ENCODE peak calls at places on chromosomes 13 and 19, in four cellular contexts. One of them, this sample, is unnamed.

GRCh38 chr13:45084515-45084914 is 35.8 kb upstream of the GTF2F2 start:
- DNase-seq in H9: no peak
- DNase-seq in neuronal stem cell: no peak
- DNase-seq in mesenchymal stem cell: no peak
- DNase-seq in this sample: no peak

GRCh38 chr13:96621634-96622033 is 372.6 kb downstream of the OXGR1 start:
- DNase-seq in mesenchymal stem cell: no peak
- DNase-seq in neuronal stem cell: no peak
- DNase-seq in H9: no peak
- DNase-seq in this sample: no peak

GRCh38 chr19:10797078-10797477 is 38.9 kb downstream of the TMED1 start:
- DNase-seq in neuronal stem cell: no peak
- DNase-seq in H9: no peak
- DNase-seq in mesenchymal stem cell: no peak
- DNase-seq in this sample: no peak

GRCh38 chr13:50025446-50025845 is 10.2 kb downstream of the KCNRG start:
- DNase-seq in mesenchymal stem cell: no peak
- DNase-seq in H9: no peak
- DNase-seq in neuronal stem cell: no peak
- DNase-seq in this sample: no peak

GRCh38 chr19:47549341-47549768 is 23.6 kb downstream of the ZNF541 start:
- DNase-seq in neuronal stem cell: no peak
- DNase-seq in H9: no peak
- DNase-seq in mesenchymal stem cell: no peak
- DNase-seq in this sample: no peak

GRCh38 chr19:42634409-42635232 is 39.9 kb upstream of the CEACAM8 start:
- DNase-seq in neuronal stem cell: no peak
- DNase-seq in H9: no peak
- DNase-seq in mesenchymal stem cell: no peak
- DNase-seq in this sample: peak

GRCh38 chr13:30042272-30042671 is 191.9 kb upstream of the UBL3 start:
- DNase-seq in H9: no peak
- DNase-seq in neuronal stem cell: no peak
- DNase-seq in mesenchymal stem cell: no peak
- DNase-seq in this sample: no peak

GRCh38 chr13:66391322-66391721 is 838.8 kb downstream of the PCDH9 start:
- DNase-seq in mesenchymal stem cell: no peak
- DNase-seq in H9: no peak
- DNase-seq in neuronal stem cell: no peak
- DNase-seq in this sample: no peak

GRCh38 chr19:58274771-58275199 is 4.0 kb upstream of the ZNF8 start:
- DNase-seq in neuronal stem cell: no peak
- DNase-seq in H9: no peak
- DNase-seq in mesenchymal stem cell: peak
- DNase-seq in this sample: no peak

GRCh38 chr19:16714702-16715294 is 4.8 kb upstream of the NWD1 start:
- DNase-seq in H9: peak
- DNase-seq in neuronal stem cell: peak
- DNase-seq in mesenchymal stem cell: peak
- DNase-seq in this sample: peak

GRCh38 chr19:47573076-47574026 is at the start of gene ZNF541:
- DNase-seq in mesenchymal stem cell: no peak
- DNase-seq in H9: no peak
- DNase-seq in neuronal stem cell: no peak
- DNase-seq in this sample: no peak

GRCh38 chr19:14440049-14440448 is 6.9 kb downstream of the PKN1 start:
- DNase-seq in mesenchymal stem cell: no peak
- DNase-seq in neuronal stem cell: no peak
- DNase-seq in H9: no peak
- DNase-seq in this sample: no peak

GRCh38 chr19:6236310-6237291 is 43.2 kb downstream of the MLLT1 start:
- DNase-seq in H9: no peak
- DNase-seq in mesenchymal stem cell: no peak
- DNase-seq in neuronal stem cell: no peak
- DNase-seq in this sample: no peak

GRCh38 chr13:26132756-26133155 is 80.9 kb upstream of the SHISA2 start:
- DNase-seq in neuronal stem cell: peak
- DNase-seq in mesenchymal stem cell: peak
- DNase-seq in H9: no peak
- DNase-seq in this sample: no peak

GRCh38 chr19:42114412-42114811 is 17.8 kb downstream of the POU2F2 start:
- DNase-seq in mesenchymal stem cell: peak
- DNase-seq in H9: peak
- DNase-seq in neuronal stem cell: no peak
- DNase-seq in this sample: no peak

GRCh38 chr13:88601949-88602348 is 930.8 kb downstream of the SLITRK5 start:
- DNase-seq in mesenchymal stem cell: peak
- DNase-seq in neuronal stem cell: no peak
- DNase-seq in H9: no peak
- DNase-seq in this sample: no peak

GRCh38 chr19:39430675-39431593 is 4.8 kb downstream of the RPS16 start:
- DNase-seq in H9: peak
- DNase-seq in mesenchymal stem cell: peak
- DNase-seq in neuronal stem cell: no peak
- DNase-seq in this sample: no peak

GRCh38 chr19:55689366-55690108 is 14.5 kb downstream of the EPN1 start:
- DNase-seq in H9: no peak
- DNase-seq in mesenchymal stem cell: no peak
- DNase-seq in neuronal stem cell: no peak
- DNase-seq in this sample: no peak

GRCh38 chr19:38561053-38561606 is 56.6 kb downstream of the MAP4K1 start:
- DNase-seq in H9: no peak
- DNase-seq in mesenchymal stem cell: no peak
- DNase-seq in neuronal stem cell: no peak
- DNase-seq in this sample: no peak

GRCh38 chr19:28549680-28550277 is 663.2 kb downstream of the UQCRFS1 start:
- DNase-seq in neuronal stem cell: no peak
- DNase-seq in H9: no peak
- DNase-seq in mesenchymal stem cell: no peak
- DNase-seq in this sample: no peak

GRCh38 chr13:99357149-99357596 is 50.0 kb upstream of the GPR183 start:
- DNase-seq in neuronal stem cell: no peak
- DNase-seq in H9: no peak
- DNase-seq in mesenchymal stem cell: peak
- DNase-seq in this sample: peak

GRCh38 chr19:39845621-39846175 is 481 bp downstream of the FBL start:
- DNase-seq in neuronal stem cell: no peak
- DNase-seq in mesenchymal stem cell: peak
- DNase-seq in H9: no peak
- DNase-seq in this sample: no peak

GRCh38 chr13:33003458-33004019 is 12.7 kb upstream of the KL start:
- DNase-seq in mesenchymal stem cell: no peak
- DNase-seq in neuronal stem cell: no peak
- DNase-seq in H9: no peak
- DNase-seq in this sample: no peak

GRCh38 chr19:41937976-41938375 is 9.7 kb upstream of the ERFL start:
- DNase-seq in neuronal stem cell: no peak
- DNase-seq in H9: no peak
- DNase-seq in mesenchymal stem cell: no peak
- DNase-seq in this sample: no peak

GRCh38 chr19:3034845-3035541 is 5.9 kb upstream of the TLE2 start:
- DNase-seq in mesenchymal stem cell: peak
- DNase-seq in H9: no peak
- DNase-seq in neuronal stem cell: no peak
- DNase-seq in this sample: peak

GRCh38 chr19:48568345-48568886 is 16.4 kb downstream of the SULT2B1 start:
- DNase-seq in mesenchymal stem cell: peak
- DNase-seq in H9: peak
- DNase-seq in neuronal stem cell: no peak
- DNase-seq in this sample: peak

GRCh38 chr19:45450042-45450380 is 17.8 kb upstream of the FOSB start:
- DNase-seq in mesenchymal stem cell: peak
- DNase-seq in H9: no peak
- DNase-seq in neuronal stem cell: no peak
- DNase-seq in this sample: no peak
- H2BK12ac ChIP-seq in mesenchymal stem cell: no peak
- H2BK12ac ChIP-seq in H9: peak
- H2BK12ac ChIP-seq in neuronal stem cell: no peak
- H2BK12ac ChIP-seq in this sample: peak

DNA sequence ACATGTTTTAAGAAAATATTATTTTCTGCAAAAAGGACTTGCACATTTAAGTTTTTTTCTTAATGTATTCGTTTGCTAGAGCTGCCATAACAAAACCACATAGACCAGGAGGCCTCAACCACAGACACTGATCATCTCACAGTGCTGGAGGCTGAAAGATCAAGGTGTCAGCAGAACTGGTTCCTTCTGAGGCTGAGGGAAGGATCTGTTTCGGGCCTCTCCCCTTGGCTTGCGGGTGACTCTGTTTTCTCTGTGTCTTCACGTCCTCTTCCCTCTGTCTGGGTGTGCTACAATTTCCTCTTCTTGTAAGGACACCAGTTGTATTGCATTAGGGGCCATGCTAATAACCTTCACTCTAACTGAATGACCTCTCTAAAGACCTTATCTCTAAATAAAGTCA is 364.2 kb downstream of the IRS2 start:
- DNase-seq in H9: no peak
- DNase-seq in neuronal stem cell: no peak
- DNase-seq in mesenchymal stem cell: no peak
- DNase-seq in this sample: no peak
- H2BK12ac ChIP-seq in H9: no peak
- H2BK12ac ChIP-seq in neuronal stem cell: no peak
- H2BK12ac ChIP-seq in mesenchymal stem cell: no peak
- H2BK12ac ChIP-seq in this sample: no peak

GRCh38 chr19:1205114-1206062 is at the start of gene STK11:
- DNase-seq in H9: peak
- DNase-seq in mesenchymal stem cell: peak
- DNase-seq in neuronal stem cell: peak
- DNase-seq in this sample: peak
- H2BK12ac ChIP-seq in H9: no peak
- H2BK12ac ChIP-seq in mesenchymal stem cell: no peak
- H2BK12ac ChIP-seq in neuronal stem cell: no peak
- H2BK12ac ChIP-seq in this sample: no peak

GRCh38 chr19:7618366-7618765 is 11.0 kb downstream of the XAB2 start:
- DNase-seq in neuronal stem cell: no peak
- DNase-seq in mesenchymal stem cell: no peak
- DNase-seq in H9: no peak
- DNase-seq in this sample: no peak

GRCh38 chr19:7617735-7618134 is 11.6 kb downstream of the XAB2 start:
- DNase-seq in H9: no peak
- DNase-seq in neuronal stem cell: no peak
- DNase-seq in mesenchymal stem cell: no peak
- DNase-seq in this sample: no peak

GRCh38 chr19:7617172-7617571 is 12.2 kb downstream of the XAB2 start:
- DNase-seq in mesenchymal stem cell: no peak
- DNase-seq in neuronal stem cell: no peak
- DNase-seq in H9: no peak
- DNase-seq in this sample: no peak

GRCh38 chr19:7619671-7620441 is 9.5 kb downstream of the XAB2 start:
- DNase-seq in H9: no peak
- DNase-seq in mesenchymal stem cell: no peak
- DNase-seq in neuronal stem cell: no peak
- DNase-seq in this sample: no peak

DNA sequence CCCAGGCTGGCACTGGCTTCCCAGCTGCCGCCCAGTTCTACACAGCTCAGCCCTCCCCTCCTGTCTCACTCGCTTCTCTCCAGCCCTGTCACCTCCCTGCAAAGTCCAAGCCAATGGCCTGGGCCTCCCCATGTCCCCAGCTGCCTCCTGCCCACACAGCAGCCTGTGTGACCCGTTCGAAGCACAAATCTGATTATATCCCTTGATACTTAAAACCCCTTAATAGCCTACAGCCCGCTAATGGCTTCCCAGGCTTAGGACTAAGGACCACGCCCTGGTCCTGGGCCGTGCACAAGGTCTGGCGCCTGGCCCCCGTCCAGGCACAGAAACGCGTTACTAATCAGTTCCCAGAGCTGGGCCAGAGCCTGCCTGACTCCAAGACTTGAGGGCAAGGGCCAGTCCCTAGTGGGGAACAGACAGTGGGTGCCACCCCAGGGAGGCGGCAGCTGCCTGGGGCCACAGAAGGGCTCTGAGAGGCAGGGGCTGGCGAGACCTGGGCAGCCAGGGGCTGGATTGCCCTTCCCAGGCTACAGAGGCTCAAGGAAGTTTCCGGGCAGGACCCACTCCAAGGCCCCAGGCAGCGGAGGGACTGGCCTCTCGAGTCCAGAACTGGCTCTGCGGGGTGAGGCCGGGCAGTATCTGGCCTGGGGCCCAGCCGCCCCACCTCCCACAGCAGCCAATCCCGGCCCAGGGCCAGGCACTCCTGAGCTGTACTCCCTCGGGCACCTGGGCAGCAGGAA is 10.4 kb downstream of the XAB2 start:
- DNase-seq in H9: no peak
- DNase-seq in neuronal stem cell: no peak
- DNase-seq in mesenchymal stem cell: no peak
- DNase-seq in this sample: no peak
- H2BK12ac ChIP-seq in H9: no peak
- H2BK12ac ChIP-seq in neuronal stem cell: no peak
- H2BK12ac ChIP-seq in mesenchymal stem cell: no peak
- H2BK12ac ChIP-seq in this sample: no peak

DNA sequence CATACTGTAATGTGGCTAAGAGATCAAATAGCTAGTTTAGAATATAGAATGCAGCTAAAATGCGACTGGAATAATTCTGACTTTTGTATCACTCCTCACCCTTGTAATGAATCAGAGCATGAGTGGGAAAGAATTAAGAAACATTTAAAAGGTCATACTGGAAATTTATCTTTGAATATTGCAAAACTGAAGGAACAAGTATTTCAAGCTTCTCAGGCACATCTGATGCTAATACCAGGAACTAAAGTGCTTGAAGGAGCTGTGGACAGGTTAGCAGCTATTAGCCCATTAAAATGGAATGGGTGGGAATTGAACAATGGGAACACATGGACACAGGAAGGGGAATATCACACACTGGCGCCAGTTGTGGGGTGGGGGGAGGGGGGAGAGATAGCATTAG is 144.2 kb upstream of the ZNF91 start:
- DNase-seq in H9: no peak
- DNase-seq in mesenchymal stem cell: no peak
- DNase-seq in neuronal stem cell: no peak
- DNase-seq in this sample: no peak
- H2BK12ac ChIP-seq in H9: no peak
- H2BK12ac ChIP-seq in mesenchymal stem cell: no peak
- H2BK12ac ChIP-seq in neuronal stem cell: no peak
- H2BK12ac ChIP-seq in this sample: no peak

GRCh38 chr19:4499855-4500254 is 18.4 kb downstream of the PLIN4 start:
- DNase-seq in neuronal stem cell: no peak
- DNase-seq in H9: no peak
- DNase-seq in mesenchymal stem cell: no peak
- DNase-seq in this sample: no peak
- H2BK12ac ChIP-seq in neuronal stem cell: no peak
- H2BK12ac ChIP-seq in H9: no peak
- H2BK12ac ChIP-seq in mesenchymal stem cell: no peak
- H2BK12ac ChIP-seq in this sample: no peak